ENCODE peak calls at places on chromosomes 3 and 15, in six cellular contexts. One of them, this sample, is unnamed.

GRCh38 chr15:20348900-20349773 is 192.5 kb downstream of the GOLGA6L6 start:
- DNase-seq in substantia nigra: no peak
- DNase-seq in brain microvascular endothelial cell: no peak
- DNase-seq in AG04450: no peak
- DNase-seq in kidney: peak
- DNase-seq in heart right ventricle: no peak
- DNase-seq in this sample: peak

GRCh38 chr3:9109570-9109914 is 139.9 kb downstream of the SRGAP3 start:
- DNase-seq in brain microvascular endothelial cell: no peak
- DNase-seq in substantia nigra: no peak
- DNase-seq in kidney: no peak
- DNase-seq in heart right ventricle: no peak
- DNase-seq in AG04450: no peak
- DNase-seq in this sample: no peak

GRCh38 chr3:171788546-171789351 is 21.5 kb downstream of the PLD1 start:
- DNase-seq in kidney: no peak
- DNase-seq in AG04450: no peak
- DNase-seq in substantia nigra: no peak
- DNase-seq in brain microvascular endothelial cell: peak
- DNase-seq in heart right ventricle: no peak
- DNase-seq in this sample: no peak

GRCh38 chr15:35111861-35112260 is 26.8 kb upstream of the NANOGP8 start:
- DNase-seq in brain microvascular endothelial cell: no peak
- DNase-seq in kidney: no peak
- DNase-seq in substantia nigra: no peak
- DNase-seq in AG04450: no peak
- DNase-seq in heart right ventricle: no peak
- DNase-seq in this sample: no peak

GRCh38 chr15:63203451-63204090 is 14.2 kb downstream of the RAB8B start:
- DNase-seq in kidney: no peak
- DNase-seq in substantia nigra: no peak
- DNase-seq in brain microvascular endothelial cell: peak
- DNase-seq in AG04450: no peak
- DNase-seq in heart right ventricle: no peak
- DNase-seq in this sample: no peak

GRCh38 chr3:174068035-174068434 is 670.5 kb downstream of the NLGN1 start:
- DNase-seq in brain microvascular endothelial cell: no peak
- DNase-seq in substantia nigra: no peak
- DNase-seq in heart right ventricle: no peak
- DNase-seq in AG04450: no peak
- DNase-seq in kidney: no peak
- DNase-seq in this sample: no peak

GRCh38 chr3:71074416-71074815 is 509.1 kb downstream of the FOXP1 start:
- DNase-seq in substantia nigra: no peak
- DNase-seq in kidney: no peak
- DNase-seq in brain microvascular endothelial cell: peak
- DNase-seq in AG04450: no peak
- DNase-seq in heart right ventricle: no peak
- DNase-seq in this sample: no peak

GRCh38 chr3:194761384-194761783 is 75.7 kb downstream of the FAM43A start:
- DNase-seq in heart right ventricle: no peak
- DNase-seq in brain microvascular endothelial cell: no peak
- DNase-seq in kidney: no peak
- DNase-seq in substantia nigra: no peak
- DNase-seq in AG04450: no peak
- DNase-seq in this sample: no peak

GRCh38 chr3:100650651-100651611 is 41.5 kb downstream of the ADGRG7 start:
- DNase-seq in heart right ventricle: no peak
- DNase-seq in substantia nigra: no peak
- DNase-seq in brain microvascular endothelial cell: peak
- DNase-seq in kidney: no peak
- DNase-seq in AG04450: no peak
- DNase-seq in this sample: no peak

GRCh38 chr3:183526838-183527420 is 28.6 kb downstream of the KLHL6 start:
- DNase-seq in AG04450: no peak
- DNase-seq in brain microvascular endothelial cell: no peak
- DNase-seq in substantia nigra: no peak
- DNase-seq in heart right ventricle: no peak
- DNase-seq in kidney: no peak
- DNase-seq in this sample: no peak

GRCh38 chr3:70811880-70812279 is 499.4 kb upstream of the MDFIC2 start:
- DNase-seq in kidney: no peak
- DNase-seq in heart right ventricle: peak
- DNase-seq in brain microvascular endothelial cell: peak
- DNase-seq in substantia nigra: no peak
- DNase-seq in AG04450: peak
- DNase-seq in this sample: no peak

GRCh38 chr15:92623435-92623834 is 32.1 kb downstream of the FAM174B start:
- DNase-seq in kidney: no peak
- DNase-seq in substantia nigra: no peak
- DNase-seq in AG04450: no peak
- DNase-seq in heart right ventricle: no peak
- DNase-seq in brain microvascular endothelial cell: no peak
- DNase-seq in this sample: no peak

GRCh38 chr3:36514171-36514570 is 133.9 kb downstream of the STAC start:
- DNase-seq in brain microvascular endothelial cell: no peak
- DNase-seq in heart right ventricle: no peak
- DNase-seq in AG04450: no peak
- DNase-seq in substantia nigra: no peak
- DNase-seq in kidney: no peak
- DNase-seq in this sample: no peak

GRCh38 chr3:185815391-185816282 is 9.2 kb downstream of the IGF2BP2 start:
- DNase-seq in AG04450: no peak
- DNase-seq in brain microvascular endothelial cell: no peak
- DNase-seq in heart right ventricle: no peak
- DNase-seq in kidney: no peak
- DNase-seq in substantia nigra: no peak
- DNase-seq in this sample: no peak

GRCh38 chr3:18237251-18238005 is 187.7 kb downstream of the SATB1 start:
- DNase-seq in kidney: no peak
- DNase-seq in heart right ventricle: no peak
- DNase-seq in substantia nigra: no peak
- DNase-seq in brain microvascular endothelial cell: peak
- DNase-seq in AG04450: no peak
- DNase-seq in this sample: no peak

GRCh38 chr3:101229681-101230080 is 90.7 kb downstream of the IMPG2 start:
- DNase-seq in kidney: no peak
- DNase-seq in brain microvascular endothelial cell: peak
- DNase-seq in substantia nigra: no peak
- DNase-seq in AG04450: no peak
- DNase-seq in heart right ventricle: no peak
- DNase-seq in this sample: no peak

GRCh38 chr3:28315711-28316110 is 32.8 kb upstream of the ZCWPW2 start:
- DNase-seq in brain microvascular endothelial cell: no peak
- DNase-seq in heart right ventricle: no peak
- DNase-seq in substantia nigra: no peak
- DNase-seq in AG04450: no peak
- DNase-seq in kidney: no peak
- DNase-seq in this sample: no peak

GRCh38 chr3:197125601-197126000 is 96.0 kb upstream of the MELTF start:
- DNase-seq in AG04450: no peak
- DNase-seq in brain microvascular endothelial cell: peak
- DNase-seq in substantia nigra: no peak
- DNase-seq in heart right ventricle: no peak
- DNase-seq in kidney: no peak
- DNase-seq in this sample: no peak

GRCh38 chr3:34584971-34585370 is 786.5 kb downstream of the PDCD6IP start:
- DNase-seq in kidney: no peak
- DNase-seq in substantia nigra: no peak
- DNase-seq in heart right ventricle: no peak
- DNase-seq in brain microvascular endothelial cell: no peak
- DNase-seq in AG04450: no peak
- DNase-seq in this sample: no peak

GRCh38 chr15:93298901-93299300 is 209.9 kb upstream of the RGMA start:
- DNase-seq in heart right ventricle: no peak
- DNase-seq in kidney: no peak
- DNase-seq in brain microvascular endothelial cell: no peak
- DNase-seq in substantia nigra: no peak
- DNase-seq in AG04450: no peak
- DNase-seq in this sample: peak

GRCh38 chr3:172155880-172156279 is 116.5 kb downstream of the FNDC3B start:
- DNase-seq in heart right ventricle: no peak
- DNase-seq in kidney: no peak
- DNase-seq in substantia nigra: no peak
- DNase-seq in brain microvascular endothelial cell: no peak
- DNase-seq in AG04450: no peak
- DNase-seq in this sample: no peak

GRCh38 chr15:46636220-46636619 is 1001.4 kb downstream of the SQOR start:
- DNase-seq in heart right ventricle: no peak
- DNase-seq in kidney: no peak
- DNase-seq in brain microvascular endothelial cell: no peak
- DNase-seq in substantia nigra: no peak
- DNase-seq in AG04450: no peak
- DNase-seq in this sample: no peak

GRCh38 chr15:92920595-92921169 is 20.6 kb downstream of the CHD2 start:
- DNase-seq in kidney: no peak
- DNase-seq in heart right ventricle: no peak
- DNase-seq in AG04450: no peak
- DNase-seq in brain microvascular endothelial cell: no peak
- DNase-seq in substantia nigra: no peak
- DNase-seq in this sample: no peak

GRCh38 chr15:66452971-66453580 is 44.5 kb downstream of the SNAPC5 start:
- DNase-seq in brain microvascular endothelial cell: no peak
- DNase-seq in AG04450: no peak
- DNase-seq in substantia nigra: no peak
- DNase-seq in heart right ventricle: peak
- DNase-seq in kidney: no peak
- DNase-seq in this sample: no peak

GRCh38 chr3:62607287-62608029 is 234.1 kb upstream of the FEZF2 start:
- DNase-seq in brain microvascular endothelial cell: peak
- DNase-seq in heart right ventricle: peak
- DNase-seq in AG04450: no peak
- DNase-seq in substantia nigra: no peak
- DNase-seq in kidney: no peak
- DNase-seq in this sample: peak

GRCh38 chr3:149969110-149969944 is 1.4 kb downstream of the PFN2 start:
- DNase-seq in substantia nigra: peak
- DNase-seq in brain microvascular endothelial cell: peak
- DNase-seq in kidney: no peak
- DNase-seq in heart right ventricle: peak
- DNase-seq in AG04450: peak
- DNase-seq in this sample: no peak

GRCh38 chr3:170410428-170411029 is 8.1 kb upstream of the CLDN11 start:
- DNase-seq in substantia nigra: no peak
- DNase-seq in AG04450: no peak
- DNase-seq in brain microvascular endothelial cell: no peak
- DNase-seq in heart right ventricle: no peak
- DNase-seq in kidney: no peak
- DNase-seq in this sample: no peak

GRCh38 chr3:177356113-177356512 is 158.8 kb upstream of the TBL1XR1 start:
- DNase-seq in AG04450: no peak
- DNase-seq in substantia nigra: no peak
- DNase-seq in brain microvascular endothelial cell: no peak
- DNase-seq in heart right ventricle: no peak
- DNase-seq in kidney: no peak
- DNase-seq in this sample: no peak

GRCh38 chr3:177358968-177359600 is 161.8 kb upstream of the TBL1XR1 start:
- DNase-seq in heart right ventricle: peak
- DNase-seq in substantia nigra: no peak
- DNase-seq in brain microvascular endothelial cell: no peak
- DNase-seq in AG04450: no peak
- DNase-seq in kidney: peak
- DNase-seq in this sample: peak

GRCh38 chr3:177358085-177358967 is 161.0 kb upstream of the TBL1XR1 start:
- DNase-seq in brain microvascular endothelial cell: peak
- DNase-seq in kidney: peak
- DNase-seq in heart right ventricle: peak
- DNase-seq in substantia nigra: peak
- DNase-seq in AG04450: no peak
- DNase-seq in this sample: peak

GRCh38 chr3:177359601-177360357 is 162.5 kb upstream of the TBL1XR1 start:
- DNase-seq in brain microvascular endothelial cell: peak
- DNase-seq in AG04450: peak
- DNase-seq in substantia nigra: peak
- DNase-seq in heart right ventricle: peak
- DNase-seq in kidney: peak
- DNase-seq in this sample: peak

GRCh38 chr3:177357352-177358084 is 160.2 kb upstream of the TBL1XR1 start:
- DNase-seq in brain microvascular endothelial cell: peak
- DNase-seq in heart right ventricle: peak
- DNase-seq in substantia nigra: peak
- DNase-seq in kidney: no peak
- DNase-seq in AG04450: peak
- DNase-seq in this sample: no peak
- H3K27ac ChIP-seq in brain microvascular endothelial cell: peak
- H3K27ac ChIP-seq in heart right ventricle: peak
- H3K27ac ChIP-seq in substantia nigra: peak
- H3K27ac ChIP-seq in kidney: peak
- H3K27ac ChIP-seq in AG04450: peak
- H3K27ac ChIP-seq in this sample: peak

GRCh38 chr3:57953541-57953940 is 54.7 kb upstream of the FLNB start:
- DNase-seq in heart right ventricle: no peak
- DNase-seq in kidney: no peak
- DNase-seq in AG04450: no peak
- DNase-seq in substantia nigra: no peak
- DNase-seq in brain microvascular endothelial cell: no peak
- DNase-seq in this sample: no peak
- H3K27ac ChIP-seq in heart right ventricle: peak
- H3K27ac ChIP-seq in kidney: no peak
- H3K27ac ChIP-seq in AG04450: no peak
- H3K27ac ChIP-seq in substantia nigra: no peak
- H3K27ac ChIP-seq in brain microvascular endothelial cell: no peak
- H3K27ac ChIP-seq in this sample: no peak

GRCh38 chr3:48738926-48739616 is 22.1 kb upstream of the IP6K2 start:
- DNase-seq in brain microvascular endothelial cell: no peak
- DNase-seq in kidney: peak
- DNase-seq in AG04450: no peak
- DNase-seq in substantia nigra: no peak
- DNase-seq in heart right ventricle: peak
- DNase-seq in this sample: no peak

GRCh38 chr3:48738144-48738536 is 21.1 kb upstream of the IP6K2 start:
- DNase-seq in substantia nigra: no peak
- DNase-seq in brain microvascular endothelial cell: no peak
- DNase-seq in AG04450: no peak
- DNase-seq in heart right ventricle: peak
- DNase-seq in kidney: no peak
- DNase-seq in this sample: no peak

GRCh38 chr3:48743773-48744172 is 26.8 kb upstream of the IP6K2 start:
- DNase-seq in heart right ventricle: no peak
- DNase-seq in brain microvascular endothelial cell: no peak
- DNase-seq in AG04450: no peak
- DNase-seq in substantia nigra: no peak
- DNase-seq in kidney: no peak
- DNase-seq in this sample: no peak

GRCh38 chr3:48739617-48739954 is 22.6 kb upstream of the IP6K2 start:
- DNase-seq in substantia nigra: no peak
- DNase-seq in heart right ventricle: no peak
- DNase-seq in AG04450: no peak
- DNase-seq in kidney: no peak
- DNase-seq in brain microvascular endothelial cell: no peak
- DNase-seq in this sample: no peak

GRCh38 chr3:48739955-48740823 is 23.2 kb upstream of the IP6K2 start:
- DNase-seq in AG04450: no peak
- DNase-seq in kidney: peak
- DNase-seq in heart right ventricle: peak
- DNase-seq in brain microvascular endothelial cell: peak
- DNase-seq in substantia nigra: peak
- DNase-seq in this sample: peak
- H3K27ac ChIP-seq in AG04450: peak
- H3K27ac ChIP-seq in kidney: peak
- H3K27ac ChIP-seq in heart right ventricle: peak
- H3K27ac ChIP-seq in brain microvascular endothelial cell: no peak
- H3K27ac ChIP-seq in substantia nigra: peak
- H3K27ac ChIP-seq in this sample: peak

GRCh38 chr15:74780523-74780982 is 1.3 kb upstream of the CSK start:
- DNase-seq in heart right ventricle: no peak
- DNase-seq in kidney: no peak
- DNase-seq in brain microvascular endothelial cell: no peak
- DNase-seq in substantia nigra: no peak
- DNase-seq in AG04450: no peak
- DNase-seq in this sample: no peak
- H3K27ac ChIP-seq in heart right ventricle: no peak
- H3K27ac ChIP-seq in kidney: no peak
- H3K27ac ChIP-seq in brain microvascular endothelial cell: no peak
- H3K27ac ChIP-seq in substantia nigra: no peak
- H3K27ac ChIP-seq in AG04450: no peak
- H3K27ac ChIP-seq in this sample: peak

This sample was measured in lower lobe of right lung.